ENCODE peak calls at places on chromosomes 6 and 20, in six cellular contexts. O is HCT116, I is dorsolateral prefrontal cortex, C is cardiac fibroblast, W is AG10803, S is NB4. L is an unnamed sample.

GRCh38 chr6:166760288-166760687 is 133.2 kb upstream of the RPS6KA2 start:
- DNase-seq in I (no peak), S (no peak), W (no peak), O (no peak), C (no peak), L (no peak)

GRCh38 chr6:158782432-158783166 is 36.6 kb downstream of the EZR start:
- DNase-seq in O (no peak), W (no peak), S (no peak), C (no peak), I (no peak), L (no peak)

GRCh38 chr6:25062070-25062811 is 126.5 kb upstream of the RIPOR2 start:
- DNase-seq in S (no peak), I (no peak), W (peak), C (peak), O (no peak), L (no peak)

GRCh38 chr6:105363100-105363754 is 39.7 kb downstream of the PREP start:
- DNase-seq in S (no peak), C (peak), W (peak), I (no peak), O (no peak), L (no peak)

GRCh38 chr6:31216208-31216898 is 45.9 kb upstream of the POU5F1 start:
- DNase-seq in S (peak), W (no peak), I (no peak), O (no peak), C (no peak), L (no peak)

GRCh38 chr20:16302818-16303217 is 270.4 kb downstream of the KIF16B start:
- DNase-seq in C (no peak), W (no peak), S (no peak), I (no peak), O (no peak), L (no peak)

GRCh38 chr6:52325695-52326471 is 36.1 kb upstream of the PAQR8 start:
- DNase-seq in C (no peak), W (no peak), O (no peak), I (no peak), S (no peak), L (no peak)

GRCh38 chr20:8389381-8390368 is 257.6 kb downstream of the PLCB1 start:
- DNase-seq in W (peak), O (peak), S (peak), C (peak), I (no peak), L (peak)

GRCh38 chr6:10720229-10720959 is 2.5 kb upstream of the TMEM14C start:
- DNase-seq in W (peak), O (no peak), I (no peak), C (peak), S (peak), L (no peak)

GRCh38 chr6:143940011-143940597 is 68.0 kb downstream of the PLAGL1 start:
- DNase-seq in C (peak), W (peak), O (peak), I (no peak), S (peak), L (peak)

GRCh38 chr6:117605169-117605826 is 3.0 kb upstream of the GOPC start:
- DNase-seq in W (peak), I (no peak), O (peak), S (peak), C (peak), L (peak)

GRCh38 chr20:415820-416322 is 7.8 kb downstream of the RBCK1 start:
- DNase-seq in W (no peak), C (no peak), O (no peak), S (peak), I (no peak), L (no peak)

GRCh38 chr20:8523684-8524083 is 391.6 kb downstream of the PLCB1 start:
- DNase-seq in W (peak), S (peak), O (no peak), C (peak), I (no peak), L (no peak)

GRCh38 chr6:15661815-15662245 is 998 bp downstream of the DTNBP1 start:
- DNase-seq in O (no peak), W (no peak), S (no peak), C (peak), I (no peak), L (no peak)

GRCh38 chr6:34516391-34517324 is 39.5 kb downstream of the SPDEF start:
- DNase-seq in S (no peak), O (no peak), I (no peak), C (no peak), W (no peak), L (no peak)

GRCh38 chr6:35495258-35496035 is 1.4 kb downstream of the TEAD3 start:
- DNase-seq in S (no peak), I (no peak), W (peak), O (no peak), C (no peak), L (no peak)

GRCh38 chr6:71254323-71254722 is 34.3 kb upstream of the OGFRL1 start:
- DNase-seq in I (no peak), C (no peak), O (no peak), W (no peak), S (no peak), L (no peak)

GRCh38 chr6:10555625-10556309 is 34.6 kb downstream of the GCNT2 start:
- DNase-seq in O (no peak), I (peak), C (peak), W (peak), S (no peak), L (peak)

GRCh38 chr20:10370091-10370887 is 63.7 kb downstream of the MKKS start:
- DNase-seq in C (peak), O (no peak), W (no peak), S (no peak), I (no peak), L (no peak)
- H3K4me3 ChIP-seq in C (no peak), O (no peak), W (no peak), S (no peak), I (no peak), L (no peak)

DNA sequence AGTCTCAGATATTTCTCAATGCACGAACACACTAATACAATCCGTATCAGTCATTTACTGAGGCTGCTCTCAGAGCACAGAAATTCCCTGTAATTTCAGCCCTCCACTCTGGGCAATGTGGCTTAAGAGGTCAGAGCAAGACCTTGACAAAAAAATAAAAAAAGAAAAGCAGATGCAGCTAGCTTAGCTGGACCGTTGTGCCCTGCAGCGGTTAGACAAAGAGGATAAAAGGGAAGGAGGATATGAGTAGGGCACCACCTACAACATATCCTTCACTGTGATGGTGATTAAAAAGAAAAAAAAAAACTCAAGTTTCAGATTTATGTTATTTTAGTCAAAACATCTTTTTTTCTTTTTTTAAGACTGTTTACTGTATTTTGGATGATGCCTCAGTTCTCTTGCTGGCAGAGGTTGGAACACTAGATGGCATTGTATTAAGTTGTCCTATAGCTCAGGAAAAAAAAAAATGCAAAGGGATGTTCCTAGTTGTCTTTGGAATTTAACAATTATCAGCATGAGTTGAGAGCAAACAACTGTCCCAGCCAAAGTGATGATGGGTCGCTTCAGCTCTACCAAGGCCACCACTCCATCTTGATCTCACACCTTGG is 59.9 kb downstream of the ANKEF1 start:
- DNase-seq in S (no peak), W (no peak), C (peak), O (no peak), I (no peak), L (no peak)
- TF ChIP-seq CTCF in S (no peak), W (peak), C (peak), O (no peak), I (no peak), L (peak)

GRCh38 chr6:14210077-14210476 is 92.5 kb downstream of the CD83 start:
- DNase-seq in W (no peak), S (peak), O (no peak), I (no peak), C (no peak), L (no peak)
- H3K4me3 ChIP-seq in W (no peak), S (peak), O (peak), I (peak), C (no peak), L (peak)

DNA sequence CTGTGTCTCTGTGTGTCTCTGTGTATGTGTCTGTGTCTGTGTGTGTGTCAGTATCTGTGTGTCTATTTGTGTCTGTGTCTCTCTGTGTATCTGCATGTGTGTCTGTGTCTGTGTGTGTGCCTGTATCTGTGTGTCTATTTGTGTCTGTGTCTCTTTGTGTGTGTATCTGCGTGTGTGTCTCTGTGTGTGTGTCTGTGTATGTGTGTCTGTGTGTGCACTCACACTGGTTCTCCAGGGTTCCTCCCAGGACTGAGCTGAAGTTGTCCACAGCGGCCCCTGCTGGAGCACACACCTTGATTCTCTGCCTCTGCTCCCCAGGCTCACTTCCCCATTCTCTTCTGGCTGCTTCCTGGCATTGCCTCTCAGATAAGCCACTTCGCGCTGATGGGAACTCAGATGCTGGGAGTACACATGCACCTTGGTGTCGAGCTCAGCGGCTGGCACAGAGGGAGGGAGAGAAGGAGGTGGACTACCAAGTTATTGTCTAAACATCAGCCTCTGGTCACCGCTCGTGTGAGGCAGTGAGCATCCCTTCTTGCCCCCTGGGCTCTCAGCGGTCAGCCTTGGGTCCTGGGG is 105.0 kb upstream of the NXT1 start:
- DNase-seq in S (peak), O (no peak), W (peak), C (peak), I (no peak), L (no peak)
- TF ChIP-seq CTCF in S (peak), O (peak), W (peak), C (peak), I (peak), L (peak)

DNA sequence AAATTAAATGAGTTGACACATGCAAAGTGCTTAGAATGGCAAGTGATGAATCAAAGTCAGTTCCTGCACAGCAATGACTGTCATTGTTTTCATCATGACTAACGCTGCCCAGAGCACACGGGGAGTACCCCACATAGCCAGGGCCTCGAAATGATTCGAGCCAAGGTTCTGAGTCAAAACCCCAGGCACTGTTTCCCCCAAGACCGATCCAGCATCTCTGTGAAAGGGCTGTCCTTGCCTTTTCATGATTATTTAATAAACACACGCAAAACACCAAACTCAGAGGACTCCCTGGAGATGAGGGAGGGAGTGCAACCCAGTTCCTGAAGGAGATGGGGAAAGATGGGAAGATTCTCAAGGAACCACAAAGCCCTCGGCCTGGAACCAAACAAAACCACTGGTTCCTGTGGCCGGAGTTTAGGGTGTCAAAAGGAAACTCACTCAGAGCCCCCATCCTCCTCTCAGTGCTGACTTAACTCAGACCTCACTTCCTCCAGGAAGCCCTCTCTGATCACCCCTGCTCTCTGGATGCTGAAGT is 3.8 kb downstream of the PREX1 start:
- DNase-seq in S (peak), W (peak), I (no peak), C (peak), O (no peak), L (no peak)
- H3K4me3 ChIP-seq in S (peak), W (no peak), I (peak), C (no peak), O (no peak), L (no peak)

DNA sequence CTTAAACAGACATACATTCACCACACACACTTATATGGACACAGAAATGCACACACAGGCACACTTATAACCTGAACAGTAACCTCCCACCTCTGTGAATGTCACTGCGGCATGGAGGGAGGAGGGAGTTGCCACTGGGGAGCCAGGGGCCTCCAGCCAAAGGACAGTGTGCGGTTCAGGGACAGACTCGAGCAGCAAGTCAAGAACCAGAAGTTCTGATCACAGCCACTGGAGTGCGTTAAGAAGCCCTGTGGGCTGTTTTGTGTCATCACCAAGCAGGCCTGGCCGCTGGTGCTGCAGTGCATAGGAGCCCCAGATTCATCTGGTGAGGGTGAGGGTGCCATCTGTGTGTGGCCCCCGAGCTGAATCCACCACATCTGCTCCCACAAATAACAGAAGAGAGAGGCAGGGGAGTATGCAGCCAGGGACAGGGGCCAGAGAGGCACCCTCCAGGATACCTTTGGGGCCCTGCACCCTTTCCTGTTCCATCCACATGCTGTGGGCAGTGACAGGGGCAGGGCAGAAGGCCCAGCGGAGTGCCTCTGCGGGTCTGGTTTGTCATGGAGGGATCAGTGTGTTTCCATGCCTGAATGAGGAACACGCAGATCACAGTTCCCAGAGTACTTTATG is 20.3 kb downstream of the SYNDIG1 start:
- DNase-seq in C (no peak), W (no peak), S (no peak), O (no peak), I (no peak), L (no peak)
- TF ChIP-seq CTCF in C (no peak), W (no peak), S (no peak), O (no peak), I (no peak), L (no peak)

GRCh38 chr6:155181498-155181897 is 82.3 kb upstream of the CLDN20 start:
- DNase-seq in I (no peak), W (no peak), S (no peak), C (no peak), O (no peak), L (no peak)
- H3K4me3 ChIP-seq in I (no peak), W (no peak), S (no peak), C (no peak), O (no peak), L (no peak)

DNA sequence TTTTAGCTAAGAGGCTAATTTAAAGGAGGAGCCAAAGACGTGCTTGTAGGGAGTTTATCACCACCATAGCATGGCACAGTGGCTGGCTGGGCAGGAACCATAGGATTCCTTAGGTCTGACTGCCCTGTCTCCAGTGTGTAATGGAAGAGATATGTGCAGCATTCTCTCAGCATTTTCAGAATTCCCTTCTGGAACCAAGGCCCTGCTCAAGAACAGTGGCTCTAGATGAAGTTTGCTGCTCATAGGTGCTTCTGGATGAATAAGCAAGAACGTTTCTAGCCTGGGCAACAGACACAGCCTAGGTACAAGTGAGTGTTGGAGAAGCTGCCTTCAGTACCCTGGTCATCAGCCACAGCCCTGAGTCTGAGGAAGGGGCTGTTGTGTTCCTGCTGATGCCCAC is 69.1 kb downstream of the LCA5 start:
- DNase-seq in I (no peak), S (no peak), O (no peak), W (peak), C (peak), L (no peak)
- TF ChIP-seq CTCF in I (no peak), S (no peak), O (no peak), W (no peak), C (no peak), L (no peak)

L was measured in LNCaP clone FGC.